ENCODE peak calls at places on chromosome 5, in six cellular contexts. S is upper lobe of left lung, H is uterus, E is HCT116, I is mucosa of descending colon, U is left ventricle myocardium inferior. C is an unnamed sample.

GRCh38 chr5:74624501-74624900 is 16.0 kb downstream of the ENC1 start:
- DNase-seq in E (no peak), S (no peak), U (no peak), H (no peak), I (no peak), C (no peak)

GRCh38 chr5:143506881-143507552 is 103.5 kb upstream of the NR3C1 start:
- DNase-seq in S (no peak), E (no peak), H (no peak), I (no peak), U (no peak), C (no peak)

GRCh38 chr5:36396640-36397039 is 94.9 kb upstream of the RANBP3L start:
- DNase-seq in U (no peak), E (no peak), H (no peak), I (no peak), S (no peak), C (no peak)

GRCh38 chr5:1893754-1894153 is 11.0 kb upstream of the IRX4 start:
- DNase-seq in H (no peak), U (no peak), I (no peak), E (no peak), S (no peak), C (no peak)

GRCh38 chr5:109994135-109994534 is 304.4 kb downstream of the MAN2A1 start:
- DNase-seq in I (no peak), E (no peak), S (no peak), H (no peak), U (no peak), C (no peak)

GRCh38 chr5:523658-524441 is 399 bp downstream of the SLC9A3 start:
- DNase-seq in U (no peak), H (no peak), S (peak), E (no peak), I (no peak), C (no peak)

GRCh38 chr5:140114341-140115185 is 654 bp downstream of the PURA start:
- DNase-seq in S (peak), H (peak), I (peak), E (no peak), U (peak), C (peak)

GRCh38 chr5:140741967-140742366 is 41.7 kb downstream of the ZMAT2 start:
- DNase-seq in H (no peak), E (no peak), I (no peak), U (no peak), S (no peak), C (no peak)

GRCh38 chr5:177427919-177428573 is 1.6 kb downstream of the GRK6 start:
- DNase-seq in U (no peak), I (no peak), E (no peak), S (no peak), H (no peak), C (no peak)

GRCh38 chr5:161541-162110 is 29.7 kb upstream of the LRRC14B start:
- DNase-seq in H (no peak), I (no peak), E (no peak), U (no peak), S (no peak), C (no peak)

GRCh38 chr5:54296386-54296785 is 14.0 kb downstream of the ARL15 start:
- DNase-seq in S (no peak), U (no peak), E (no peak), I (peak), H (no peak), C (no peak)

GRCh38 chr5:103511554-103511885 is 51.1 kb downstream of the NUDT12 start:
- DNase-seq in H (no peak), S (no peak), E (no peak), I (no peak), U (no peak), C (no peak)

GRCh38 chr5:128965011-128965637 is at the start of gene SLC27A6:
- DNase-seq in E (peak), U (peak), I (peak), H (peak), S (peak), C (peak)

GRCh38 chr5:137190441-137190840 is 308.7 kb downstream of the SPOCK1 start:
- DNase-seq in U (no peak), E (no peak), I (no peak), S (no peak), H (no peak), C (no peak)

GRCh38 chr5:161189452-161189851 is 337.4 kb upstream of the ATP10B start:
- DNase-seq in U (no peak), E (no peak), H (no peak), I (no peak), S (no peak), C (no peak)

GRCh38 chr5:53114988-53115387 is 5.4 kb upstream of the MOCS2 start:
- DNase-seq in I (no peak), H (no peak), U (no peak), E (no peak), S (no peak), C (no peak)

GRCh38 chr5:160521392-160521663 is 99.7 kb downstream of the PTTG1 start:
- DNase-seq in U (no peak), H (no peak), I (no peak), E (no peak), S (no peak), C (no peak)

GRCh38 chr5:23996525-23996924 is 489.1 kb downstream of the PRDM9 start:
- DNase-seq in S (no peak), H (no peak), U (no peak), E (no peak), I (no peak), C (no peak)

GRCh38 chr5:127031147-127031862 is 947 bp upstream of the MARCHF3 start:
- DNase-seq in U (no peak), E (no peak), H (no peak), I (no peak), S (peak), C (no peak)

GRCh38 chr5:127029513-127030258 is 672 bp downstream of the MARCHF3 start:
- DNase-seq in U (peak), S (peak), H (peak), E (peak), I (peak), C (peak)

GRCh38 chr5:127030259-127031146 is at the start of gene MARCHF3:
- DNase-seq in E (peak), U (peak), S (peak), I (peak), H (peak), C (peak)

GRCh38 chr5:127027539-127027938 is 2.8 kb downstream of the MARCHF3 start:
- DNase-seq in I (no peak), E (no peak), H (no peak), U (no peak), S (no peak), C (no peak)

GRCh38 chr5:127028822-127029457 is 1.4 kb downstream of the MARCHF3 start:
- DNase-seq in I (peak), E (no peak), S (peak), U (no peak), H (no peak), C (peak)
- H3K4me3 ChIP-seq in I (no peak), E (peak), S (peak), U (peak), H (peak), C (peak)

GRCh38 chr5:163310992-163311391 is 126.4 kb upstream of the CCNG1 start:
- DNase-seq in H (no peak), U (no peak), S (no peak), I (no peak), E (no peak), C (no peak)

GRCh38 chr5:163309850-163310365 is 127.5 kb upstream of the CCNG1 start:
- DNase-seq in E (no peak), I (no peak), S (no peak), H (no peak), U (no peak), C (no peak)

GRCh38 chr5:163305655-163306054 is 131.7 kb upstream of the CCNG1 start:
- DNase-seq in I (no peak), U (no peak), E (no peak), H (no peak), S (no peak), C (no peak)

GRCh38 chr5:163306421-163306820 is 131.0 kb upstream of the CCNG1 start:
- DNase-seq in H (no peak), I (peak), E (peak), U (no peak), S (no peak), C (no peak)
- TF ChIP-seq CTCF in H (no peak), I (peak), E (peak), U (peak), S (peak), C (peak)

GRCh38 chr5:101943784-101944183 is 352.3 kb downstream of the SLCO4C1 start:
- DNase-seq in I (no peak), U (no peak), H (no peak), E (no peak), S (no peak), C (no peak)

GRCh38 chr5:101950050-101950449 is 346.0 kb downstream of the SLCO4C1 start:
- DNase-seq in E (no peak), S (no peak), U (no peak), H (no peak), I (no peak), C (no peak)

DNA sequence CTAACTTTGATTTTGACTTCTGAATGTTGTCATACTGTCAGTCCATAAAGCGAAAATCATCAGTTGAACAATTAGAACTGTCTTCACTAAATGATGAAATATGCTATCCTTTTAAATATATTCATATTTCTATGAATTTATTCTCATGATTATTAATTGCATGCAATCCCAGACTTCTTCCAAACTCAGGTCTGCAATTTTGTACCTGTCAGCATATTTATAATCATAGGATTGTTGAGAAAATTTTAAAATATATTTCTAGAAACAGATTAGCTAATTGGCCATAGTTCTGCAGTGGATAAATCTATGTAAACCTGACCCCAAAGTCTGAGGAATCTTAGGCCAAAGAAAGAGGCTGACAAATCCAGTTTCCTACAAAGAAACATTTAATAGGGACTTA is 347.5 kb downstream of the SLCO4C1 start:
- DNase-seq in U (no peak), I (no peak), H (no peak), E (no peak), S (no peak), C (no peak)
- H3K4me3 ChIP-seq in U (no peak), I (no peak), H (no peak), E (no peak), S (no peak), C (no peak)

DNA sequence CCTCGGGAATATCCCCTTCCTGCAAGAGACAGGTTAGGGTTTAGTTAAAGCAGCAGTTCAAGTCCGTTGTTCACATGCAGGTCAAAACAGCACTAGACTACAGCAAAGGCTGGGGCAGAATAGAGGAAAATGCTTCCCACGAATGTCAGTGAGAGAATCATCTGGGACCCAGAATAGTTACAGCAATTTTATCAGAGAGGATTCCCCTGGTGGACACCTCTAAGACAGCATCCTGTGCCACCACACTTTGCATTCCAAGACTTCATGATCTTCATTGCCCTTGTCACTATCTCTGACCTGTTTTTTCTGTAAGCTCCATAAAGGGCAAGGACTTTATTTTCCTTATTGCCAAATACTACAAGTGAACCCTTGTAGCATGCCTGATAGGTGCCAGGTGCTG is 12.9 kb downstream of the GRXCR2 start:
- DNase-seq in H (no peak), E (no peak), S (no peak), U (no peak), I (no peak), C (no peak)
- TF ChIP-seq CTCF in H (no peak), E (no peak), S (no peak), U (peak), I (no peak), C (peak)

DNA sequence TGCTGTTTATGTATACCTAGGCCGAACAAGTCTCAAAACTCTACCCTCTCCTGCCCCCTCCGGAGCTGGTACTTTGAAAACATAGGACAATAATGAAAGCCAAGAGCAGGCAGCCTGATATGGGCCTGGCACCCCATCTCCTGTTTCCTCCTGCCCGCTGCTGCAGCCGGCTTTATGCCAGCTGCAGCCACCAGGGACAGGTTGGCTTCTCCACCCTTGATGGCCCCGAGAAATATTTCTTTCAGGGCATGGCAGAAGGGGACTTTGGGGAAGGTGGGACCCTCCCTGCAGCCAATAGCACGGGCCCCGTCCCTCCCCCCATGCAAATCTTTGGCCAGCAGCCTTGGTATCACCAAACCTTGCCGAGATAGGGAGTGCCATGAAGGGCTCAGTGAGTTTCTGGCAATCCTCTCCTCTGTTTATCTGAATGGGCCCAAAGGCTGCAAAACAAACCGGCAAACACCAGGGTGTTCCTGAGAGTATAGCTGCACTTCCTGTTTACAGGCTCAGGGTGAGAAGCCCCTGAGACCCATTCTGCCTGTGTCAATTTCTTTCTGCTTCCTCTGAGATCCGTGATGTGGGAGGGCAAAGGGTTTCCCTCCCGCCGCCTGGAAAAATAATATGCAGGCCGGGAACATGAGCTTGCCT is 73.4 kb upstream of the BOD1 start:
- DNase-seq in S (no peak), H (no peak), I (peak), E (no peak), U (no peak), C (no peak)
- H3K4me3 ChIP-seq in S (peak), H (no peak), I (no peak), E (no peak), U (peak), C (no peak)

DNA sequence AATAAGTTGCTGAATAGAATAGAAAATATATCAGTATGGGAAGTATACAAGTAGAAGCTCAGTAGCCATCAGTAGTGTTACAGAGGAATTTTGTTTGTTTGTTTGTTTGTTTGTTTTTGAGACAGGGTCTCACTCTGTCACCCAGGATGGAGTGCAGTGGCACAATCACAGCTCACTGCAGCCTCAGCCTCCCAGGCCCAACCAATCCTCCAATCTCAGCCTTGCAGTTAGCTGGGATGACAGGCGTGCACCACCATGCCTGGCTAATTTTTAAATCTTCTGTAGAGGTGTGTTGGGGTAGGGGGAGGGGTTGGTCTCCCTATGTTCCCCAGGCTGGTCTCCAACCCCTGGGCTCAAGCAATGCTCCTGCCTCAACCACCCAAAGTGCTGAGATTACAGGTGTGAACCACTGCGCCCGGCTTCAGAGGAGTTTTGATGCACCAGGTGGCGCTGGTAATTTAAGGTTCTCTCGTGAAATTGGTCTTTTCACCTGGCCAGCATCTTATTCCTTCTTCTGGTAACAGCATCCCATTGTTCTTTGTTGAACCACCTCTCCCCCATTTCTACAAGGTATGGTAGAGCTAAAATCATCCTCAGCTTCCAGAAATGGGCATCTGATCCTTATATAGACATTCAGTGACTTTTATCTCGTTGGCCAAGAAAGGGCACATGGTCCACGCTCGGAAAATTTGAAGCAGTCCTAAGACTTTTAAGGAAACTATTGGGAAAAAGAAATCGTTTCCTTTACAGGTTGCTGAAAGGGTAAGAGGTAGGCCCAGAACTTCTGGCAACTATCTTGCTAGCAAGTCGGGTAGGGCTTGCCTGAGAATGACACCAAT is 157.1 kb downstream of the ARRDC3 start:
- DNase-seq in E (peak), I (peak), U (no peak), H (no peak), S (no peak), C (peak)
- TF ChIP-seq CTCF in E (peak), I (peak), U (peak), H (peak), S (peak), C (peak)

GRCh38 chr5:146789712-146790660 is 88.6 kb downstream of the PPP2R2B start:
- DNase-seq in U (no peak), E (no peak), H (no peak), S (no peak), I (no peak), C (no peak)

GRCh38 chr5:146793709-146794108 is 84.8 kb downstream of the PPP2R2B start:
- DNase-seq in U (no peak), H (no peak), I (no peak), S (no peak), E (no peak), C (no peak)

GRCh38 chr5:146785065-146785464 is 93.5 kb downstream of the PPP2R2B start:
- DNase-seq in E (no peak), S (no peak), I (peak), H (no peak), U (no peak), C (no peak)

GRCh38 chr5:146794326-146795029 is 84.1 kb downstream of the PPP2R2B start:
- DNase-seq in I (no peak), U (no peak), H (no peak), E (no peak), S (no peak), C (no peak)

DNA sequence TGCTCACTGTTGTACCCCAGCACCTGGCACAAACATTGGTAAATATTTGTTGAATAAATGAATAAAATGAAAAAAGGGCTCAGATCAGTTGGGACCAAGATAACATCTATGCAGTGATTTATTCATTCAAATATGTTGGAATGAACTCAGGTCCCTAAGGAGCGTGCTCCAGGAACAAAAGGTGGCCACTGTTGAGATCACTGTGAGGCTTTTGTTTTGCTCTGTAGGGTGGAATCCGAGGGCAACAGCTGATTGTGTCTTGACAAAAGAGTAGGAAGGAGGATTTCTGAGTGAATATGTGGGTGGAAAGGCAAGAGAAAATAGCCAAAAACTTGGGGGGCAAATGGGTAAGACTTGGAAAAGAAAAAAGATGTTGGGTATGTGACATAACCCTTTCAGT is 89.6 kb downstream of the PPP2R2B start:
- DNase-seq in H (no peak), U (no peak), E (no peak), I (no peak), S (no peak), C (no peak)
- H3K4me3 ChIP-seq in H (no peak), U (no peak), E (no peak), I (no peak), S (no peak), C (no peak)